ENCODE peak calls at places on chromosomes 2 and 18, in eight cellular contexts. A is GM12865, P is endothelial cell, C is astrocyte of the spinal cord, V is left ventricle myocardium inferior, E is GM13976, D is tibial artery, U is NB4. M is an unnamed sample.

GRCh38 chr2:202079289-202079688 is 6.2 kb downstream of the KIAA2012 start:
- DNase-seq in A (no peak), P (no peak), C (no peak), V (no peak), E (no peak), D (no peak), U (no peak), M (no peak)

GRCh38 chr18:60892855-60893254 is 440.4 kb upstream of the CDH20 start:
- DNase-seq in A (no peak), P (no peak), C (peak), V (no peak), E (no peak), D (no peak), U (peak), M (peak)

GRCh38 chr2:464562-465309 is 176.8 kb upstream of the ALKAL2 start:
- DNase-seq in A (no peak), P (no peak), C (no peak), V (no peak), E (no peak), D (no peak), U (no peak), M (no peak)

GRCh38 chr2:1910562-1911256 is 166.4 kb upstream of the PXDN start:
- DNase-seq in A (no peak), P (no peak), C (peak), V (no peak), E (no peak), D (no peak), U (no peak), M (no peak)

GRCh38 chr2:232368311-232368731 is 10.2 kb upstream of the ALPP start:
- DNase-seq in A (no peak), P (no peak), C (no peak), V (no peak), E (no peak), D (no peak), U (no peak), M (no peak)

GRCh38 chr2:42569116-42569711 is 782 bp downstream of the MTA3 start:
- DNase-seq in A (peak), P (peak), C (peak), V (peak), E (peak), D (no peak), U (peak), M (no peak)

GRCh38 chr18:79899609-79900435 is 51.6 kb downstream of the SLC66A2 start:
- DNase-seq in A (no peak), P (no peak), C (no peak), V (no peak), E (no peak), D (peak), U (no peak), M (no peak)

GRCh38 chr2:203662963-203663362 is 43.5 kb upstream of the CD28 start:
- DNase-seq in A (no peak), P (no peak), C (no peak), V (no peak), E (no peak), D (no peak), U (no peak), M (no peak)

GRCh38 chr2:27647289-27647688 is 16.1 kb downstream of the SUPT7L start:
- DNase-seq in A (no peak), P (no peak), C (peak), V (no peak), E (no peak), D (no peak), U (no peak), M (no peak)

GRCh38 chr18:39635966-39636365 is 2070.4 kb upstream of the CELF4 start:
- DNase-seq in A (no peak), P (no peak), C (no peak), V (no peak), E (no peak), D (no peak), U (no peak), M (no peak)

GRCh38 chr2:115389024-115389423 is 946.6 kb downstream of the DPP10 start:
- DNase-seq in A (no peak), P (no peak), C (no peak), V (no peak), E (no peak), D (no peak), U (no peak), M (no peak)

GRCh38 chr2:151056870-151057269 is 204.8 kb downstream of the RBM43 start:
- DNase-seq in A (no peak), P (no peak), C (no peak), V (no peak), E (no peak), D (no peak), U (no peak), M (no peak)

GRCh38 chr2:111670776-111671175 is 213.2 kb downstream of the ANAPC1 start:
- DNase-seq in A (no peak), P (no peak), C (no peak), V (no peak), E (no peak), D (no peak), U (no peak), M (no peak)

GRCh38 chr18:12990662-12990976 is 543 bp upstream of the CEP192 start:
- DNase-seq in A (no peak), P (no peak), C (no peak), V (no peak), E (no peak), D (no peak), U (no peak), M (no peak)

GRCh38 chr2:175035806-175036205 is 30.6 kb upstream of the CHN1 start:
- DNase-seq in A (no peak), P (no peak), C (no peak), V (no peak), E (no peak), D (no peak), U (no peak), M (no peak)

GRCh38 chr2:178108176-178108575 is 4.1 kb upstream of the RBM45 start:
- DNase-seq in A (no peak), P (no peak), C (no peak), V (no peak), E (no peak), D (no peak), U (no peak), M (no peak)

GRCh38 chr18:2686349-2686968 is 30.9 kb downstream of the SMCHD1 start:
- DNase-seq in A (peak), P (no peak), C (no peak), V (no peak), E (no peak), D (no peak), U (peak), M (no peak)

GRCh38 chr2:210022824-210023223 is 20.4 kb downstream of the RPE start:
- DNase-seq in A (no peak), P (no peak), C (no peak), V (no peak), E (no peak), D (no peak), U (no peak), M (no peak)

GRCh38 chr18:46632401-46633089 is 24.5 kb downstream of the LOXHD1 start:
- DNase-seq in A (no peak), P (no peak), C (no peak), V (no peak), E (no peak), D (no peak), U (no peak), M (no peak)

GRCh38 chr18:74507927-74508326 is 11.8 kb downstream of the CNDP2 start:
- DNase-seq in A (no peak), P (no peak), C (no peak), V (no peak), E (no peak), D (peak), U (no peak), M (no peak)
- TF ChIP-seq CTCF in A (no peak), P (no peak), C (no peak), V (no peak), E (no peak), D (no peak), U (no peak), M (no peak)

GRCh38 chr2:9473985-9474360 is 378 bp upstream of the IAH1 start:
- DNase-seq in A (peak), P (peak), C (peak), V (peak), E (peak), D (peak), U (no peak), M (peak)

GRCh38 chr2:9474361-9475117 is at the start of gene IAH1:
- DNase-seq in A (peak), P (peak), C (peak), V (peak), E (peak), D (peak), U (peak), M (peak)

GRCh38 chr2:9477914-9478313 is 3.6 kb downstream of the IAH1 start:
- DNase-seq in A (no peak), P (no peak), C (no peak), V (no peak), E (no peak), D (no peak), U (no peak), M (no peak)

GRCh38 chr2:9471212-9471611 is 3.1 kb upstream of the IAH1 start:
- DNase-seq in A (no peak), P (no peak), C (no peak), V (no peak), E (no peak), D (peak), U (no peak), M (no peak)

GRCh38 chr2:9473308-9473984 is 905 bp upstream of the IAH1 start:
- DNase-seq in A (peak), P (no peak), C (no peak), V (no peak), E (no peak), D (no peak), U (no peak), M (peak)
- TF ChIP-seq CTCF in A (peak), P (no peak), C (no peak), V (no peak), E (no peak), D (peak), U (no peak), M (peak)

GRCh38 chr2:154402138-154402714 is 296.3 kb upstream of the KCNJ3 start:
- DNase-seq in A (peak), P (no peak), C (peak), V (no peak), E (no peak), D (no peak), U (peak), M (no peak)
- TF ChIP-seq CTCF in A (peak), P (peak), C (peak), V (peak), E (no peak), D (no peak), U (no peak), M (peak)

GRCh38 chr2:227428731-227429285 is 41.1 kb upstream of the SCYGR1 start:
- DNase-seq in A (no peak), P (no peak), C (no peak), V (no peak), E (no peak), D (no peak), U (no peak), M (no peak)
- TF ChIP-seq CTCF in A (no peak), P (no peak), C (no peak), V (no peak), E (no peak), D (no peak), U (no peak), M (no peak)

GRCh38 chr2:23066701-23067100 is 318.3 kb upstream of the KLHL29 start:
- DNase-seq in A (no peak), P (no peak), C (no peak), V (no peak), E (no peak), D (no peak), U (no peak), M (no peak)
- TF ChIP-seq CTCF in A (no peak), P (no peak), C (no peak), V (no peak), E (no peak), D (no peak), U (no peak), M (no peak)

DNA sequence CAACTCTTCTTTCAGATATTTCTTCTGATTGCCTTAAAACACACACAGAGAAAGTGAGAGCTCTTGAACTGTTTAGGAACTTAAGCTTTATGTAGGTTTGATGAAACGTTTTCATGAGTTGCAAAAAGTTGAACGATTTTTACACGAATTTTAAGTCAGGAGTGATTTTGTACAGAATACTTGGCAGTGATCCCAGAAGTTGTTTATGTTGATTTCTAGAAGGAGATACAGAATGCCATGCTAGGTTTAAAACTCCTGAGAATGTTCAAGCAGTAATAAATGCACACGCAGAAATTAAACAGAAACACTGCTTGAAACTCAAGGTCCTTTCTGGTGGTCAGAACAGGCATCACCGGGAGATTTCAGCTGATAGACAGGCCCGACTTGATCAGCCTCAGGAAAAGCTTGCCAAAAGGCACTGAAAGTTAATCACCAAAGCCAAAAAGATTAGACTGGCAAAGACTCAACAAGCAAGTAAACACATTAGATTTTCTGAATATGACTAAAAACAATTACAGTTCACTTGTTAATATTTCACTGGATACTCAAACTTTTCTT is 123.1 kb downstream of the SOCS6 start:
- DNase-seq in A (no peak), P (no peak), C (no peak), V (no peak), E (no peak), D (no peak), U (no peak), M (no peak)
- TF ChIP-seq CTCF in A (no peak), P (no peak), C (no peak), V (no peak), E (no peak), D (no peak), U (no peak), M (no peak)

GRCh38 chr18:49177071-49177470 is 226.3 kb upstream of the SMAD7 start:
- DNase-seq in A (no peak), P (no peak), C (no peak), V (no peak), E (no peak), D (no peak), U (no peak), M (no peak)

GRCh38 chr18:49179222-49179621 is 228.5 kb upstream of the SMAD7 start:
- DNase-seq in A (no peak), P (no peak), C (no peak), V (no peak), E (no peak), D (no peak), U (no peak), M (no peak)

GRCh38 chr18:49175476-49175875 is 224.7 kb upstream of the SMAD7 start:
- DNase-seq in A (no peak), P (no peak), C (no peak), V (no peak), E (no peak), D (no peak), U (no peak), M (no peak)

GRCh38 chr18:49177812-49178211 is 227.0 kb upstream of the SMAD7 start:
- DNase-seq in A (no peak), P (no peak), C (peak), V (no peak), E (no peak), D (no peak), U (peak), M (no peak)

DNA sequence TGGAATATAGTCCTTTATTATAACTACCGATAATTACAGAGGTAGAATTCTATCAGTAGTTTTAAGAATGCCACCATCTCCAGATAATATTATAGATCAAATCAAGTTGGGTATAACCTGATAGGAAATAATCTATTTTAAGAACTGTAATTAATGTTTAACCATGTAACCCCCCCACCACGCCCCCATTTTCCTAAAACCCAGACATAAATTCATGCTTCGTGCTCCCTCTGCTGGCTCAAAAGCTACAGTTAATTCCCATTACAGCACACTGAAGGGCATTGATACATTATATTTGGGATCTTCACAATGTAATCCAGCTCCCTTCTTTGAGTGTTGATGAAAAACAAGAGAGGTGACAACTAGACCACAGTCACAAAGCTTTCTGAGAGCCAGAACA is 228.0 kb upstream of the SMAD7 start:
- DNase-seq in A (peak), P (peak), C (peak), V (no peak), E (no peak), D (no peak), U (peak), M (peak)
- TF ChIP-seq CTCF in A (peak), P (peak), C (peak), V (peak), E (peak), D (peak), U (peak), M (peak)

GRCh38 chr2:15823459-15824396 is 116.6 kb upstream of the MYCN start:
- DNase-seq in A (no peak), P (no peak), C (no peak), V (no peak), E (no peak), D (no peak), U (no peak), M (no peak)
- TF ChIP-seq CTCF in A (no peak), P (no peak), C (no peak), V (no peak), E (no peak), D (no peak), U (no peak), M (no peak)

M was measured in Calu3.